ENCODE peak calls at places on chromosomes 12 and 14, in four cellular contexts. K, F, O and Z are unnamed samples.

GRCh38 chr12:51672334-51672733 is 81.3 kb downstream of the SCN8A start:
- DNase-seq in O (no peak), F (no peak), K (no peak), Z (no peak)

GRCh38 chr12:104506691-104507401 is 50.1 kb downstream of the CHST11 start:
- DNase-seq in F (no peak), K (no peak), O (no peak), Z (no peak)

GRCh38 chr14:74427651-74428050 is 1.6 kb upstream of the SYNDIG1L start:
- DNase-seq in F (no peak), O (no peak), K (no peak), Z (no peak)

GRCh38 chr12:98416845-98417244 is 98.5 kb upstream of the TMPO start:
- DNase-seq in K (no peak), O (no peak), F (no peak), Z (peak)

GRCh38 chr14:52299692-52300278 is 14.3 kb upstream of the PTGER2 start:
- DNase-seq in K (no peak), O (peak), F (peak), Z (peak)

GRCh38 chr12:70609739-70610491 is 27.3 kb downstream of the PTPRB start:
- DNase-seq in F (no peak), K (no peak), O (peak), Z (no peak)

GRCh38 chr12:1661553-1662335 is 29.1 kb upstream of the ADIPOR2 start:
- DNase-seq in O (peak), K (peak), F (peak), Z (peak)

GRCh38 chr12:103933237-103933636 is 3.0 kb downstream of the HSP90B1 start:
- DNase-seq in O (no peak), K (no peak), F (no peak), Z (no peak)

GRCh38 chr14:64700894-64701293 is 3.3 kb upstream of the PLEKHG3 start:
- DNase-seq in O (no peak), K (no peak), F (no peak), Z (no peak)

GRCh38 chr12:53211476-53212381 is 4.7 kb upstream of the ITGB7 start:
- DNase-seq in F (no peak), O (peak), K (no peak), Z (no peak)

GRCh38 chr14:80974338-80975078 is 19.1 kb downstream of the TSHR start:
- DNase-seq in F (peak), O (no peak), K (no peak), Z (peak)

GRCh38 chr12:113609692-113610469 is 138.2 kb upstream of the LHX5 start:
- DNase-seq in K (no peak), F (no peak), O (no peak), Z (no peak)

GRCh38 chr12:79448816-79449215 is 241.9 kb downstream of the PAWR start:
- DNase-seq in K (no peak), O (no peak), F (no peak), Z (no peak)

GRCh38 chr12:109820921-109821381 is 12.2 kb downstream of the TRPV4 start:
- DNase-seq in O (no peak), F (no peak), K (no peak), Z (no peak)

GRCh38 chr14:99475179-99475578 is 5.5 kb downstream of the SETD3 start:
- DNase-seq in O (peak), F (no peak), K (no peak), Z (peak)

GRCh38 chr14:59595071-59595470 is 18.5 kb upstream of the CCDC175 start:
- DNase-seq in F (no peak), O (no peak), K (no peak), Z (no peak)

GRCh38 chr14:28243600-28243999 is 523.0 kb upstream of the FOXG1 start:
- DNase-seq in K (no peak), O (no peak), F (no peak), Z (peak)

GRCh38 chr14:74380845-74381244 is 32.6 kb downstream of the VRTN start:
- DNase-seq in F (no peak), O (no peak), K (no peak), Z (no peak)

GRCh38 chr12:30098677-30099076 is 314.9 kb upstream of the TMTC1 start:
- DNase-seq in K (no peak), F (no peak), O (no peak), Z (no peak)

GRCh38 chr12:119894916-119895315 is 17.8 kb upstream of the CIT start:
- DNase-seq in O (no peak), K (no peak), F (no peak), Z (no peak)

GRCh38 chr12:92938018-92938417 is 8.9 kb upstream of the EEA1 start:
- DNase-seq in K (no peak), O (no peak), F (no peak), Z (no peak)

GRCh38 chr14:74861734-74862090 is 14.2 kb downstream of the PROX2 start:
- DNase-seq in K (no peak), O (no peak), F (no peak), Z (no peak)

GRCh38 chr12:114780746-114781399 is 96.9 kb upstream of the TBX3 start:
- DNase-seq in F (no peak), O (no peak), K (no peak), Z (no peak)

GRCh38 chr14:27427796-27428195 is 830.0 kb upstream of the NOVA1 start:
- DNase-seq in K (no peak), O (no peak), F (peak), Z (peak)

GRCh38 chr12:10031318-10031717 is 836 bp downstream of the CLEC9A start:
- DNase-seq in O (no peak), K (no peak), F (no peak), Z (peak)

GRCh38 chr14:101065696-101066694 is 162.5 kb upstream of the RTL1 start:
- DNase-seq in F (no peak), K (no peak), O (no peak), Z (no peak)

GRCh38 chr12:58727526-58727925 is 192.8 kb downstream of the LRIG3 start:
- DNase-seq in F (no peak), O (no peak), K (no peak), Z (no peak)

GRCh38 chr12:113097716-113098427 is 37.7 kb downstream of the RASAL1 start:
- DNase-seq in K (no peak), F (no peak), O (no peak), Z (peak)

GRCh38 chr12:121223283-121223946 is 13.5 kb downstream of the P2RX4 start:
- DNase-seq in K (peak), F (no peak), O (no peak), Z (no peak)

GRCh38 chr14:68286667-68287066 is 467.1 kb downstream of the RAD51B start:
- DNase-seq in K (no peak), F (peak), O (no peak), Z (no peak)

GRCh38 chr12:124311292-124312109 is 16.6 kb downstream of the RFLNA start:
- DNase-seq in K (no peak), F (no peak), O (no peak), Z (no peak)

GRCh38 chr14:60642270-60642789 is 6.9 kb downstream of the SIX1 start:
- DNase-seq in O (no peak), K (no peak), F (no peak), Z (no peak)

GRCh38 chr12:107553211-107553765 is 132.3 kb upstream of the PWP1 start:
- DNase-seq in F (no peak), O (no peak), K (no peak), Z (no peak)

GRCh38 chr12:116880213-116880816 is 926 bp downstream of the HRK start:
- DNase-seq in K (no peak), F (no peak), O (no peak), Z (peak)

GRCh38 chr14:54529811-54530210 is 20.1 kb downstream of the CGRRF1 start:
- DNase-seq in O (no peak), F (no peak), K (no peak), Z (peak)